ENCODE peak calls at places on chromosome 12, in eight cellular contexts. U is Ammon's horn, I is aorta, F is progenitor cell of endocrine pancreas, C is GM13977, Q is gastrocnemius medialis, V is COR-L47, M is T-helper 1 cell. S is an unnamed sample.

GRCh38 chr12:58745348-58746125 is 174.8 kb downstream of the LRIG3 start:
- DNase-seq in U (no peak), I (no peak), F (no peak), C (no peak), Q (no peak), V (no peak), M (no peak), S (no peak)

GRCh38 chr12:40892528-40892927 is 200.3 kb downstream of the CNTN1 start:
- DNase-seq in U (no peak), I (no peak), F (no peak), C (no peak), Q (no peak), V (no peak), M (no peak), S (no peak)

GRCh38 chr12:121190523-121191031 is 19.4 kb upstream of the P2RX4 start:
- DNase-seq in U (no peak), I (no peak), F (no peak), C (no peak), Q (no peak), V (no peak), M (no peak), S (no peak)

GRCh38 chr12:75783093-75783877 is 248.3 kb downstream of the PHLDA1 start:
- DNase-seq in U (no peak), I (peak), F (no peak), C (no peak), Q (no peak), V (no peak), M (no peak), S (no peak)

GRCh38 chr12:51371295-51371953 is 19.8 kb downstream of the GALNT6 start:
- DNase-seq in U (peak), I (peak), F (peak), C (no peak), Q (peak), V (no peak), M (no peak), S (peak)

GRCh38 chr12:89288959-89289358 is 63.3 kb downstream of the DUSP6 start:
- DNase-seq in U (no peak), I (no peak), F (no peak), C (no peak), Q (no peak), V (no peak), M (no peak), S (no peak)

GRCh38 chr12:2644678-2645405 is 149.9 kb upstream of the FKBP4 start:
- DNase-seq in U (peak), I (peak), F (no peak), C (no peak), Q (no peak), V (no peak), M (no peak), S (no peak)

GRCh38 chr12:110107369-110108281 is 16.5 kb upstream of the IFT81 start:
- DNase-seq in U (no peak), I (peak), F (no peak), C (no peak), Q (peak), V (no peak), M (no peak), S (peak)

GRCh38 chr12:26783133-26783531 is 49.9 kb downstream of the ITPR2 start:
- DNase-seq in U (no peak), I (no peak), F (no peak), C (no peak), Q (no peak), V (no peak), M (no peak), S (no peak)

S was measured in uterus.